ENCODE peak calls at places on chromosomes 16 and 17, in five cellular contexts. H is HepG2, K is SK-N-SH, E is K562, Q is GM12878. D is an unnamed sample.

GRCh38 chr17:180380-181212 is 854 bp downstream of the DOC2B start:
- DNase-seq in H (no peak), Q (no peak), E (no peak), K (peak; percentile 76), D (peak; percentile 43)

GRCh38 chr17:40301315-40301714 is 7.7 kb upstream of the RARA start:
- DNase-seq in H (no peak), K (no peak), E (no peak), Q (no peak), D (no peak)

GRCh38 chr17:60845012-60845411 is 167.4 kb downstream of the BCAS3 start:
- DNase-seq in K (no peak), H (peak; percentile 3), Q (no peak), E (no peak), D (no peak)

GRCh38 chr16:47949276-47949675 is 206.5 kb downstream of the ABCC12 start:
- DNase-seq in K (no peak), H (no peak), Q (no peak), E (no peak), D (no peak)

GRCh38 chr17:44108440-44109311 is 14.8 kb downstream of the HDAC5 start:
- DNase-seq in H (peak; percentile 97), K (peak; percentile 52), Q (no peak), E (peak; percentile 55), D (no peak)

GRCh38 chr16:4315185-4316102 is at the start of gene GLIS2:
- DNase-seq in H (no peak), Q (no peak), E (peak; percentile 87), K (peak; percentile 94), D (peak; percentile 74)

GRCh38 chr16:15976225-15976812 is 26.9 kb downstream of the ABCC1 start:
- DNase-seq in K (no peak), Q (no peak), H (no peak), E (no peak), D (no peak)

GRCh38 chr17:39183766-39184165 is 13.7 kb downstream of the CACNB1 start:
- DNase-seq in H (no peak), E (no peak), K (no peak), Q (no peak), D (no peak)

GRCh38 chr16:28326881-28327610 is 34.7 kb downstream of the SBK1 start:
- DNase-seq in H (peak; percentile 61), Q (no peak), E (peak; percentile 74), K (peak; percentile 81), D (peak; percentile 78)

GRCh38 chr16:23852794-23853562 is 17.2 kb downstream of the PRKCB start:
- DNase-seq in Q (no peak), K (no peak), H (no peak), E (no peak), D (no peak)
- TF ChIP-seq FOXM1 in Q (no peak), K (no peak), H (no peak), E (no peak), D (no peak)

GRCh38 chr17:57990037-57990436 is 2.0 kb upstream of the VEZF1 start:
- DNase-seq in H (no peak), E (no peak), Q (no peak), K (no peak), D (no peak)

GRCh38 chr17:57987582-57988300 is at the start of gene VEZF1:
- DNase-seq in Q (no peak), H (peak; percentile 68), K (peak; percentile 96), E (peak; percentile 95), D (peak; percentile 74)

GRCh38 chr17:57986841-57987581 is 1.0 kb downstream of the VEZF1 start:
- DNase-seq in K (no peak), E (peak; percentile 28), H (peak; percentile 89), Q (no peak), D (peak; percentile 39)

GRCh38 chr17:57988301-57989010 is 402 bp upstream of the VEZF1 start:
- DNase-seq in H (no peak), E (peak; percentile 93), K (peak; percentile 98), Q (no peak), D (peak; percentile 80)

DNA sequence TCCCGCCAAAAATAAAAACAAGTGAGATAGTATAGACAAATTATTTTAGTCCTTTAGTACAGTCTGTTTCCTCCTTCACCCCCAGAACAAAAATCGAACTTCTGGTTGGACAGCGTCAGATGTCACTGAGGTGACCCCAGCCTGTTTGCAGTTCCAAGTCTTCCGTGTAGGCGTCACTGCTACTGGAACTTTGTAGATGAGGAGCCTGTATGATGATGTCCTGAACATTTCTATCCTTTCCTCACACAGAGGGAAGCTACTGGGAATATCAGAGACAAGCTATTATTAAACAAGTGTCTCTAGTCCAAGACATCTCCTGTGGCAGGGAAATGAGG is 924 bp upstream of the VEZF1 start:
- DNase-seq in Q (no peak), E (peak; percentile 32), K (peak; percentile 63), H (peak; percentile 78), D (peak; percentile 32)
- TF ChIP-seq FOXM1 in Q (no peak), E (no peak), K (no peak), H (no peak), D (no peak)

GRCh38 chr16:85424260-85425060 is 188.7 kb upstream of the GSE1 start:
- DNase-seq in H (no peak), E (no peak), Q (no peak), K (peak; percentile 65), D (no peak)
- TF ChIP-seq FOXM1 in H (no peak), E (no peak), Q (no peak), K (no peak), D (no peak)

GRCh38 chr17:19502517-19502916 is 31.1 kb upstream of the SLC47A1 start:
- DNase-seq in H (no peak), K (no peak), Q (no peak), E (no peak), D (no peak)

GRCh38 chr17:19510903-19511302 is 22.8 kb upstream of the SLC47A1 start:
- DNase-seq in Q (no peak), E (no peak), H (no peak), K (no peak), D (no peak)

GRCh38 chr17:19513897-19514488 is 19.7 kb upstream of the SLC47A1 start:
- DNase-seq in E (peak; percentile 38), Q (no peak), H (peak; percentile 68), K (peak; percentile 74), D (peak; percentile 63)

GRCh38 chr17:19507673-19508326 is 25.9 kb upstream of the SLC47A1 start:
- DNase-seq in E (peak; percentile 59), K (peak; percentile 96), Q (peak; percentile 85), H (peak; percentile 82), D (peak; percentile 88)

GRCh38 chr17:19508327-19508867 is 25.3 kb upstream of the SLC47A1 start:
- DNase-seq in Q (no peak), E (peak; percentile 43), K (peak; percentile 75), H (no peak), D (peak; percentile 48)
- TF ChIP-seq FOXM1 in Q (no peak), E (peak; percentile 20), K (no peak), H (no peak), D (no peak)

GRCh38 chr17:74224959-74225725 is 11.8 kb downstream of the TTYH2 start:
- DNase-seq in Q (no peak), K (no peak), H (no peak), E (no peak), D (no peak)

GRCh38 chr17:74219576-74220133 is 6.3 kb downstream of the TTYH2 start:
- DNase-seq in E (no peak), H (no peak), Q (no peak), K (no peak), D (no peak)

GRCh38 chr17:74220966-74221814 is 7.8 kb downstream of the TTYH2 start:
- DNase-seq in Q (no peak), H (no peak), E (no peak), K (no peak), D (no peak)

GRCh38 chr17:74223901-74224300 is 10.5 kb downstream of the TTYH2 start:
- DNase-seq in H (no peak), K (no peak), E (no peak), Q (no peak), D (no peak)

DNA sequence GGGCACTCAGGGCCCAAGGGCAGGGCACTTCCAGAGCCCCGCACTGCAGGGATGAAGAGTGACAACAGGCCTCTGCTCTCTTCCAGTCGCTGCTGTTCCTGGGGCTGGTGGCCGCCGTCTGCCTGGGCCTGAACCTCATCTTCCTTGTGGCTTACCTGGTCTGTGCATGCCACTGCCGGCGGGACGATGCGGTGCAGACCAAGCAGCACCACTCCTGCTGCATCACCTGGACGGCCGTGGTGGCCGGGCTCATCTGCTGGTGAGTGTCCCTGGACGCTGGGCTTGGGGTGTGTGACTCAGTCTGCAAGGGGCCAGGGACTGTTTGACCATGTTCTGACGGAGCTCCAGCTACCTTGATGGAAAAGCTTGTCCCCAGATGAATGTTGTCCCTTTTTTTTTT is 9.0 kb downstream of the TTYH2 start:
- DNase-seq in H (no peak), Q (no peak), E (no peak), K (no peak), D (no peak)
- TF ChIP-seq FOXM1 in H (no peak), Q (no peak), E (no peak), K (no peak), D (no peak)

GRCh38 chr16:74773431-74774222 is 993 bp downstream of the FA2H start:
- DNase-seq in E (no peak), K (no peak), Q (no peak), H (no peak), D (no peak)
- TF ChIP-seq FOXM1 in E (no peak), K (no peak), Q (no peak), H (no peak), D (no peak)

DNA sequence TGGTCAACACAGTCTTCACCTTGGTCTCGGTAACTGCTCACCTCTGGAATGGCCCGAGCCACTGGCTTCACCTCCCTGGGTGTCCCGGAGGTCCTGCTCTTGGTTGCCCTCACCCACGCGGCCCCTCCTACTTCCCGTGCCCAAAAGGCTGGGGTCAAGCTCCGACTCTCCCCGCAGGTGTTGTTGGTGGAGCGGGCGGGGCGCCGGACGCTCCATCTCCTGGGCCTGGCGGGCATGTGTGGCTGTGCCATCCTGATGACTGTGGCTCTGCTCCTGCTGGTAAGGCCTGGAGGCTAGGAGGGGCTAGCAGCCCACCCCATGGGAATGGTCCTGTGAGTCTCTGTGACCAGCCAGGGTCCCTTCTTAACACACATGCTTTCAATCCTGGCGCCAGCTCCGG is 3.4 kb downstream of the SLC2A4 start:
- DNase-seq in K (no peak), H (no peak), Q (no peak), E (no peak), D (no peak)
- TF ChIP-seq FOXM1 in K (no peak), H (no peak), Q (no peak), E (no peak), D (no peak)

D was measured in HEK293T.